ENCODE peak calls at places on chromosomes 2 and 18, in five cellular contexts. T is osteocyte; D is naive thymus-derived CD8-positive, alpha-beta T cell; G is stromal cell of bone marrow; W is ELF-1. A is an unnamed sample.

GRCh38 chr18:49985246-49985645 is 171.9 kb upstream of the ACAA2 start:
- DNase-seq in G (no peak), D (no peak), W (no peak), T (no peak), A (no peak)

GRCh38 chr2:156999657-157000056 is 257.8 kb upstream of the GALNT5 start:
- DNase-seq in W (no peak), D (no peak), T (no peak), G (no peak), A (no peak)

GRCh38 chr2:81645750-81646301 is 1341.3 kb upstream of the LRRTM1 start:
- DNase-seq in W (no peak), D (no peak), G (no peak), T (no peak), A (no peak)

GRCh38 chr2:241315879-241316700 is at the start of gene SEPTIN2:
- DNase-seq in T (peak), G (no peak), D (peak), W (peak), A (peak)

GRCh38 chr2:113064898-113065297 is 2.9 kb upstream of the IL1F10 start:
- DNase-seq in W (no peak), D (no peak), T (peak), G (no peak), A (no peak)

GRCh38 chr2:101741775-101742520 is 44.4 kb downstream of the MAP4K4 start:
- DNase-seq in D (no peak), T (no peak), G (no peak), W (peak), A (no peak)

GRCh38 chr2:102514061-102514785 is 41.2 kb downstream of the SLC9A4 start:
- DNase-seq in G (peak), D (no peak), W (no peak), T (no peak), A (no peak)

GRCh38 chr2:118842687-118843491 is 4.6 kb downstream of the EN1 start:
- DNase-seq in G (no peak), W (peak), D (no peak), T (peak), A (no peak)

GRCh38 chr18:42473611-42474010 is 518.6 kb downstream of the PIK3C3 start:
- DNase-seq in G (no peak), T (no peak), D (no peak), W (no peak), A (no peak)

GRCh38 chr2:29235411-29235810 is 120.2 kb downstream of the CLIP4 start:
- DNase-seq in T (no peak), D (no peak), G (no peak), W (peak), A (no peak)

GRCh38 chr2:30765226-30765625 is 42.0 kb downstream of the CAPN13 start:
- DNase-seq in D (no peak), T (no peak), W (no peak), G (no peak), A (no peak)

GRCh38 chr2:61632276-61633169 is 94.4 kb upstream of the XPO1 start:
- DNase-seq in D (no peak), W (no peak), T (no peak), G (no peak), A (no peak)

GRCh38 chr2:176595986-176596385 is 326.7 kb downstream of the MTX2 start:
- DNase-seq in G (peak), T (no peak), D (no peak), W (no peak), A (no peak)

GRCh38 chr2:208134928-208135586 is 5.4 kb upstream of the CRYGC start:
- DNase-seq in D (peak), T (no peak), G (no peak), W (no peak), A (no peak)

GRCh38 chr2:20429528-20429927 is 17.3 kb upstream of the RHOB start:
- DNase-seq in D (no peak), W (no peak), T (no peak), G (no peak), A (no peak)

GRCh38 chr18:26803643-26804042 is 61.9 kb downstream of the AQP4 start:
- DNase-seq in D (no peak), T (no peak), G (no peak), W (no peak), A (no peak)

GRCh38 chr2:66574701-66575624 is 140.0 kb downstream of the MEIS1 start:
- DNase-seq in D (no peak), W (peak), T (no peak), G (peak), A (no peak)

GRCh38 chr18:58715540-58715939 is 44.3 kb downstream of the MALT1 start:
- DNase-seq in D (no peak), T (no peak), W (no peak), G (no peak), A (no peak)

GRCh38 chr18:59145055-59145454 is 5.4 kb downstream of the SEC11C start:
- DNase-seq in G (no peak), T (no peak), W (no peak), D (no peak), A (no peak)

GRCh38 chr18:39834636-39835035 is 2120.4 kb upstream of the PIK3C3 start:
- DNase-seq in G (no peak), D (no peak), W (no peak), T (no peak), A (no peak)

GRCh38 chr18:48786621-48787522 is 163.9 kb downstream of the SMAD7 start:
- DNase-seq in T (no peak), D (no peak), W (no peak), G (no peak), A (no peak)